ENCODE peak calls at places on chromosome 5, in four cellular contexts. One of them, this sample, is unnamed.
A peak's percentile ranks its signal among the peaks of the same experiment; 100 is the strongest.

GRCh38 chr5:113293613-113294340 is 141.0 kb downstream of the TSSK1B start:
- DNase-seq in H9: peak; percentile 45
- DNase-seq in IMR-90: peak; percentile 45
- DNase-seq in neuronal stem cell: no peak
- DNase-seq in this sample: peak; percentile 57

GRCh38 chr5:19175776-19176570 is 812.0 kb downstream of the CDH18 start:
- DNase-seq in H9: no peak
- DNase-seq in neuronal stem cell: no peak
- DNase-seq in IMR-90: no peak
- DNase-seq in this sample: no peak

GRCh38 chr5:124927735-124928134 is 181.3 kb upstream of the ZNF608 start:
- DNase-seq in IMR-90: peak; percentile 41
- DNase-seq in H9: no peak
- DNase-seq in neuronal stem cell: no peak
- DNase-seq in this sample: no peak

GRCh38 chr5:93404246-93404645 is 176.8 kb downstream of the NR2F1-AS1 start:
- DNase-seq in IMR-90: no peak
- DNase-seq in H9: no peak
- DNase-seq in neuronal stem cell: no peak
- DNase-seq in this sample: no peak

GRCh38 chr5:61089351-61089750 is 72.9 kb downstream of the SMIM15 start:
- DNase-seq in H9: no peak
- DNase-seq in neuronal stem cell: no peak
- DNase-seq in IMR-90: peak; percentile 28
- DNase-seq in this sample: no peak

GRCh38 chr5:91556-92263 is at the start of gene PLEKHG4B:
- DNase-seq in neuronal stem cell: peak; percentile 84
- DNase-seq in H9: peak; percentile 93
- DNase-seq in IMR-90: no peak
- DNase-seq in this sample: peak; percentile 82

GRCh38 chr5:106435185-106435584 is 1235.6 kb downstream of the EFNA5 start:
- DNase-seq in IMR-90: no peak
- DNase-seq in neuronal stem cell: no peak
- DNase-seq in H9: no peak
- DNase-seq in this sample: no peak

GRCh38 chr5:81420039-81420667 is 26.2 kb upstream of the ACOT12 start:
- DNase-seq in H9: no peak
- DNase-seq in neuronal stem cell: no peak
- DNase-seq in IMR-90: peak; percentile 96
- DNase-seq in this sample: no peak

GRCh38 chr5:59125961-59126360 is 543.1 kb downstream of the RAB3C start:
- DNase-seq in H9: no peak
- DNase-seq in neuronal stem cell: no peak
- DNase-seq in IMR-90: no peak
- DNase-seq in this sample: no peak

GRCh38 chr5:175718401-175719108 is 60.7 kb downstream of the HRH2 start:
- DNase-seq in neuronal stem cell: peak; percentile 17
- DNase-seq in H9: no peak
- DNase-seq in IMR-90: no peak
- DNase-seq in this sample: no peak

GRCh38 chr5:1144638-1145396 is 33.0 kb upstream of the SLC12A7 start:
- DNase-seq in neuronal stem cell: no peak
- DNase-seq in IMR-90: no peak
- DNase-seq in H9: no peak
- DNase-seq in this sample: no peak

GRCh38 chr5:129094924-129095797 is 612 bp downstream of the ISOC1 start:
- DNase-seq in H9: no peak
- DNase-seq in neuronal stem cell: peak; percentile 42
- DNase-seq in IMR-90: peak; percentile 31
- DNase-seq in this sample: peak; percentile 81

GRCh38 chr5:176884571-176884890 is 14.6 kb downstream of the HK3 start:
- DNase-seq in IMR-90: no peak
- DNase-seq in neuronal stem cell: no peak
- DNase-seq in H9: no peak
- DNase-seq in this sample: no peak

GRCh38 chr5:135306557-135306956 is 92.5 kb downstream of the MACROH2A1 start:
- DNase-seq in IMR-90: no peak
- DNase-seq in H9: no peak
- DNase-seq in neuronal stem cell: no peak
- DNase-seq in this sample: no peak

GRCh38 chr5:58628626-58629025 is 45.8 kb downstream of the RAB3C start:
- DNase-seq in neuronal stem cell: no peak
- DNase-seq in H9: no peak
- DNase-seq in IMR-90: no peak
- DNase-seq in this sample: no peak

GRCh38 chr5:14665949-14666741 is 1.6 kb downstream of the OTULIN start:
- DNase-seq in IMR-90: peak; percentile 33
- DNase-seq in H9: no peak
- DNase-seq in neuronal stem cell: no peak
- DNase-seq in this sample: no peak

GRCh38 chr5:88109806-88110205 is 158.8 kb downstream of the TMEM161B start:
- DNase-seq in IMR-90: peak; percentile 2
- DNase-seq in H9: no peak
- DNase-seq in neuronal stem cell: no peak
- DNase-seq in this sample: no peak

GRCh38 chr5:154773314-154773713 is 18.1 kb downstream of the LARP1 start:
- DNase-seq in H9: no peak
- DNase-seq in neuronal stem cell: no peak
- DNase-seq in IMR-90: no peak
- DNase-seq in this sample: no peak

GRCh38 chr5:131783874-131784273 is 12.9 kb downstream of the FNIP1 start:
- DNase-seq in H9: no peak
- DNase-seq in IMR-90: no peak
- DNase-seq in neuronal stem cell: no peak
- DNase-seq in this sample: no peak

GRCh38 chr5:10565785-10566506 is 2.1 kb downstream of the ANKRD33B start:
- DNase-seq in IMR-90: no peak
- DNase-seq in H9: no peak
- DNase-seq in neuronal stem cell: no peak
- DNase-seq in this sample: no peak

GRCh38 chr5:52844885-52845284 is 57.2 kb downstream of the ITGA1 start:
- DNase-seq in H9: no peak
- DNase-seq in IMR-90: peak; percentile 61
- DNase-seq in neuronal stem cell: no peak
- DNase-seq in this sample: no peak

GRCh38 chr5:15214010-15214409 is 286.0 kb upstream of the FBXL7 start:
- DNase-seq in H9: no peak
- DNase-seq in IMR-90: no peak
- DNase-seq in neuronal stem cell: no peak
- DNase-seq in this sample: no peak

GRCh38 chr5:98750693-98751092 is 22.8 kb upstream of the RGMB start:
- DNase-seq in IMR-90: no peak
- DNase-seq in H9: peak; percentile 81
- DNase-seq in neuronal stem cell: no peak
- DNase-seq in this sample: no peak

GRCh38 chr5:141241496-141241895 is 3.7 kb upstream of the PCDHB15 start:
- DNase-seq in neuronal stem cell: no peak
- DNase-seq in H9: no peak
- DNase-seq in IMR-90: no peak
- DNase-seq in this sample: no peak

GRCh38 chr5:106481375-106481774 is 1189.4 kb downstream of the EFNA5 start:
- DNase-seq in neuronal stem cell: no peak
- DNase-seq in IMR-90: peak; percentile 35
- DNase-seq in H9: no peak
- DNase-seq in this sample: no peak

GRCh38 chr5:151223447-151224264 is at the start of gene CCDC69:
- DNase-seq in IMR-90: peak; percentile 57
- DNase-seq in H9: peak; percentile 88
- DNase-seq in neuronal stem cell: peak; percentile 44
- DNase-seq in this sample: no peak

GRCh38 chr5:71865665-71866320 is 146.7 kb downstream of the CARTPT start:
- DNase-seq in IMR-90: no peak
- DNase-seq in neuronal stem cell: no peak
- DNase-seq in H9: no peak
- DNase-seq in this sample: no peak

GRCh38 chr5:113693205-113693553 is 179.7 kb downstream of the YTHDC2 start:
- DNase-seq in neuronal stem cell: peak; percentile 69
- DNase-seq in H9: peak; percentile 44
- DNase-seq in IMR-90: no peak
- DNase-seq in this sample: peak; percentile 68

GRCh38 chr5:139210585-139210984 is 12.4 kb upstream of the SIL1 start:
- DNase-seq in IMR-90: no peak
- DNase-seq in neuronal stem cell: no peak
- DNase-seq in H9: no peak
- DNase-seq in this sample: no peak

GRCh38 chr5:126100767-126101166 is 322.4 kb upstream of the GRAMD2B start:
- DNase-seq in neuronal stem cell: no peak
- DNase-seq in IMR-90: no peak
- DNase-seq in H9: no peak
- DNase-seq in this sample: no peak

GRCh38 chr5:145543968-145544367 is 291.2 kb downstream of the PRELID2 start:
- DNase-seq in IMR-90: no peak
- DNase-seq in H9: no peak
- DNase-seq in neuronal stem cell: no peak
- DNase-seq in this sample: no peak

DNA sequence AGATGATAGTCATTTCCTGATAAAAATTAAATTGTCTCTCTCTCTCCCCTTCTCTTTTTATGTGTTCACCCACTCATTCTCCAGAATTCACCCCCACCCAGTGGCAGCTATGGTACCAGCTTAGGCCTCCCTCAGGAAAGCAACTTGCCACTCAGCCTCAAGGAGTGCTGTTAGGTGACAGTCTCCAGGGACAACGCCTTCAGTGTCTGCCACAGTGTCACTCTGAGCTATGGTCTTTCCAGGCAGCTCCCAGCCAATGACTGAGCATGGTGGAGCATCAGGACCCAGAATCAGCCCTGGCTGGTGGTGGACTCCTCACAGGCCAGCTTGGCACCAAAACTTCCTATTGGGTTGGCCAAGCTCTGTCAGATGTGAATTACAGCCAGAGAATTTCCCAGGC is 140.9 kb upstream of the PIK3R1 start:
- DNase-seq in IMR-90: no peak
- DNase-seq in neuronal stem cell: no peak
- DNase-seq in H9: no peak
- DNase-seq in this sample: no peak
- H4K91ac ChIP-seq in IMR-90: no peak overlapping the region
- H4K91ac ChIP-seq in neuronal stem cell: no peak overlapping the region
- H4K91ac ChIP-seq in H9: no peak overlapping the region
- H4K91ac ChIP-seq in this sample: no peak overlapping the region

GRCh38 chr5:5192681-5193080 is 52.6 kb downstream of the ADAMTS16 start:
- DNase-seq in neuronal stem cell: no peak
- DNase-seq in IMR-90: no peak
- DNase-seq in H9: no peak
- DNase-seq in this sample: no peak
- H4K91ac ChIP-seq in neuronal stem cell: no peak overlapping the region
- H4K91ac ChIP-seq in IMR-90: no peak overlapping the region
- H4K91ac ChIP-seq in H9: no peak overlapping the region
- H4K91ac ChIP-seq in this sample: no peak overlapping the region

GRCh38 chr5:160418561-160419457 is at the start of gene SLU7:
- DNase-seq in neuronal stem cell: peak; percentile 86
- DNase-seq in IMR-90: peak; percentile 95
- DNase-seq in H9: peak; percentile 95
- DNase-seq in this sample: peak; percentile 94
- H4K91ac ChIP-seq in neuronal stem cell: no peak within 1 kb of the TSS
- H4K91ac ChIP-seq in IMR-90: peak within 1 kb of the TSS; percentile 46
- H4K91ac ChIP-seq in H9: no peak within 1 kb of the TSS
- H4K91ac ChIP-seq in this sample: no peak within 1 kb of the TSS

GRCh38 chr5:78644129-78644528 is 4.4 kb downstream of the LHFPL2 start:
- DNase-seq in IMR-90: no peak
- DNase-seq in H9: no peak
- DNase-seq in neuronal stem cell: no peak
- DNase-seq in this sample: no peak
- H4K91ac ChIP-seq in IMR-90: no peak overlapping the region
- H4K91ac ChIP-seq in H9: no peak overlapping the region
- H4K91ac ChIP-seq in neuronal stem cell: no peak overlapping the region
- H4K91ac ChIP-seq in this sample: no peak overlapping the region

DNA sequence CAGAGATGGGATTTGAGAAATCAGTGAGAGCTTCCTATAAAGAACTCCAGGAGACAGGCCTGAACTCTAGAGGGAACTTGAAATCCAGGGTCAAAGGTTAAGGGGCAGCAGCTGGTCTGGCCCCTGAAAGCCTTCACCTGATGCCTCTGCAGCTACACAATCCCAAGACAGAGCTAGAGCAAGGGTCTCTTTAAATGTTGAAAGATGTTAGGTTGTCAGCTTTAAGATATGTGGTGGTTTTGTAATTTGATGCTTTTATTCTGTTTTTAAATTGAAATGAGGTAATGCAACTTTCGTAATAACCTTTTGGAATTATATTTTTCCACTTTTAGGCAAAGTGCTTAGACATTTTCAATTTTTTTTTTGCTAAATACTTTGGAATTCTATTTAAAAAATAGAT is 2.4 kb downstream of the SOWAHA start:
- DNase-seq in neuronal stem cell: no peak
- DNase-seq in IMR-90: peak; percentile 55
- DNase-seq in H9: no peak
- DNase-seq in this sample: no peak
- H4K91ac ChIP-seq in neuronal stem cell: no peak overlapping the region
- H4K91ac ChIP-seq in IMR-90: no peak overlapping the region
- H4K91ac ChIP-seq in H9: no peak overlapping the region
- H4K91ac ChIP-seq in this sample: no peak overlapping the region

DNA sequence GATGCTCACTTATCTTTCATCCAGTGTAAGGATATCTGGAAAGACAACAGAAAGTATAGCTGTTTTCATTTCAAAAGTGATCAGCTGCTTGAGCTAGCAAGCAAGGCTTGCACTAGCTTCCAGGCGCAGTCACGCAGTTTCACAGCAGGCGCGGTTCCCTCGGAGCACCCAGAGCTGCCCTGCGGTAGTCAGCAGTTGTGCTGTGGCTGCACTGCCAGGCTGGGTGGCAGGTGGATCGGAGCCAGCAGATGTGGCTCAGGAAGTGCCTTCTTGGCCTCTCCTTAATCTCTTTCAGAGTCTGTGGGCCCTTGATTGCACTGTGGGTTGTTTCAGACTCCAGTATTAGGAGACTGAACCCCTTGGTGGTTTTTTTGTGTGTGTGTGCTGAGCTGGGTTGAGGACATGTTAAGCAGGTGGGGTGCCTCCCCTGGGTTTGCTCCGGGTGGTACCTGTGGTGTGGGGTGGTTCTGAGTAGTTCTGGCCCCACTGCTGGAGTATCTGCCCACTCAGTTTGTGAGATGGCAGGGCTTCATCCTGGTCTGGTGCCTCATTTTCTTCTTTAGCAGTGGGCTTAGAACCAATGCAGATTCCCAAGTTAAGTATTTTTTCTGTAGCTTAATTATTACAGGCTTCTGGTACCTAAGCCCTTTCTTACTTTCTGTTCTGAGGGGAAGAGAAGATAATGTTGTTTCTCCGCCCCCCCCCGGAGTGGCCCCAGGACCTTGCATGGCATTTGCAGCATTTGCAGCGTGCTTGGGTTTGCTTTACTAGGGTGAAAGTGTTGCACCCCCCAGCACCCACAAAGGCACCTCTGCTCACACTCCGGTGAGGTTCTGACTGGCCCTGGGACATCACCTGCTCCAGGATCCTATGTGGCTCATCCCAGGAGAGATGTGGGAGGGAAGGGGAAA is 16.4 kb downstream of the TENT4A start:
- DNase-seq in neuronal stem cell: no peak
- DNase-seq in H9: no peak
- DNase-seq in IMR-90: no peak
- DNase-seq in this sample: no peak
- H4K91ac ChIP-seq in neuronal stem cell: no peak overlapping the region
- H4K91ac ChIP-seq in H9: no peak overlapping the region
- H4K91ac ChIP-seq in IMR-90: peak overlapping the region; percentile 8
- H4K91ac ChIP-seq in this sample: no peak overlapping the region